ENCODE peak calls at places on chromosome 21, in eight cellular contexts. C is activated CD8-positive, alpha-beta T cell treated with anti-CD3 and anti-CD28 coated beads for 36 hours; W is T follicular helper cell; L is epithelial cell of esophagus; U is HEK293T; K is NCI-H1092; G is iPS-NIHi11; S is activated CD8-positive, alpha-beta memory T cell treated with anti-CD3 and anti-CD28 coated beads, Interleukin-2, amount 50 U/mL, for 48 hours. J is an unnamed sample.

GRCh38 chr21:42518216-42518615 is 4.6 kb downstream of the SLC37A1 start:
- DNase-seq in C (no peak), W (no peak), L (peak), U (no peak), K (no peak), G (no peak), S (no peak), J (no peak)

GRCh38 chr21:45390831-45391742 is 13.9 kb upstream of the COL18A1 start:
- DNase-seq in C (no peak), W (no peak), L (no peak), U (no peak), K (no peak), G (no peak), S (no peak), J (no peak)

GRCh38 chr21:41156128-41156527 is 11.8 kb upstream of the BACE2 start:
- DNase-seq in C (no peak), W (no peak), L (no peak), U (no peak), K (no peak), G (no peak), S (no peak), J (no peak)

GRCh38 chr21:34812510-34813265 is 143.9 kb downstream of the CLIC6 start:
- DNase-seq in C (no peak), W (no peak), L (peak), U (peak), K (no peak), G (no peak), S (no peak), J (no peak)

GRCh38 chr21:45069085-45069484 is 5.3 kb upstream of the ADARB1 start:
- DNase-seq in C (no peak), W (no peak), L (no peak), U (no peak), K (no peak), G (no peak), S (no peak), J (no peak)

GRCh38 chr21:14952916-14953315 is 111.9 kb downstream of the NRIP1 start:
- DNase-seq in C (no peak), W (no peak), L (no peak), U (no peak), K (no peak), G (no peak), S (no peak), J (no peak)

GRCh38 chr21:32212116-32212515 is 66.7 kb downstream of the MIS18A start:
- DNase-seq in C (no peak), W (no peak), L (no peak), U (no peak), K (no peak), G (no peak), S (no peak), J (no peak)

GRCh38 chr21:42527127-42527488 is 13.5 kb downstream of the SLC37A1 start:
- DNase-seq in C (no peak), W (no peak), L (no peak), U (no peak), K (no peak), G (no peak), S (no peak), J (no peak)

GRCh38 chr21:44778499-44778911 is 23.1 kb downstream of the UBE2G2 start:
- DNase-seq in C (no peak), W (no peak), L (no peak), U (no peak), K (no peak), G (no peak), S (no peak), J (no peak)

GRCh38 chr21:46021978-46022544 is 40.5 kb downstream of the COL6A1 start:
- DNase-seq in C (no peak), W (no peak), L (no peak), U (no peak), K (no peak), G (no peak), S (peak), J (no peak)

GRCh38 chr21:26776320-26777021 is 68.7 kb downstream of the ADAMTS1 start:
- DNase-seq in C (no peak), W (no peak), L (peak), U (no peak), K (no peak), G (no peak), S (no peak), J (no peak)

GRCh38 chr21:40793057-40793456 is 53.9 kb downstream of the DSCAM start:
- DNase-seq in C (no peak), W (no peak), L (no peak), U (no peak), K (peak), G (no peak), S (no peak), J (no peak)

GRCh38 chr21:21828130-21828529 is 829.9 kb downstream of the NCAM2 start:
- DNase-seq in C (no peak), W (no peak), L (no peak), U (no peak), K (no peak), G (no peak), S (no peak), J (no peak)

GRCh38 chr21:31514598-31514997 is 144.9 kb upstream of the SOD1 start:
- DNase-seq in C (no peak), W (no peak), L (no peak), U (peak), K (no peak), G (peak), S (no peak), J (peak)

GRCh38 chr21:43696214-43696613 is 22.7 kb upstream of the PDXK start:
- DNase-seq in C (no peak), W (no peak), L (no peak), U (no peak), K (no peak), G (no peak), S (no peak), J (no peak)

GRCh38 chr21:33308586-33309490 is 15.9 kb upstream of the IFNAR1 start:
- DNase-seq in C (no peak), W (peak), L (peak), U (no peak), K (peak), G (no peak), S (no peak), J (no peak)

GRCh38 chr21:28865488-28866186 is 127.0 kb downstream of the LTN1 start:
- DNase-seq in C (no peak), W (no peak), L (peak), U (no peak), K (no peak), G (no peak), S (no peak), J (no peak)

GRCh38 chr21:35779690-35780570 is 280.4 kb downstream of the SETD4 start:
- DNase-seq in C (no peak), W (no peak), L (peak), U (no peak), K (no peak), G (no peak), S (no peak), J (no peak)

GRCh38 chr21:31184462-31184861 is 146.2 kb upstream of the KRTAP19-8 start:
- DNase-seq in C (peak), W (peak), L (no peak), U (no peak), K (no peak), G (no peak), S (peak), J (no peak)

GRCh38 chr21:45914321-45914845 is 67.2 kb upstream of the COL6A1 start:
- DNase-seq in C (no peak), W (no peak), L (no peak), U (no peak), K (no peak), G (no peak), S (no peak), J (no peak)

GRCh38 chr21:34576043-34576466 is 38.9 kb downstream of the RCAN1 start:
- DNase-seq in C (no peak), W (no peak), L (peak), U (no peak), K (no peak), G (no peak), S (no peak), J (no peak)

GRCh38 chr21:43739648-43740435 is 20.9 kb downstream of the PDXK start:
- DNase-seq in C (no peak), W (no peak), L (no peak), U (no peak), K (no peak), G (peak), S (no peak), J (no peak)

GRCh38 chr21:32346951-32347350 is 45.9 kb downstream of the URB1 start:
- DNase-seq in C (no peak), W (no peak), L (no peak), U (no peak), K (no peak), G (no peak), S (peak), J (no peak)

GRCh38 chr21:45130324-45130774 is 56.0 kb downstream of the ADARB1 start:
- DNase-seq in C (no peak), W (no peak), L (peak), U (no peak), K (no peak), G (no peak), S (no peak), J (no peak)

GRCh38 chr21:35921471-35921870 is 138.9 kb downstream of the SETD4 start:
- DNase-seq in C (no peak), W (no peak), L (no peak), U (no peak), K (no peak), G (no peak), S (no peak), J (no peak)

GRCh38 chr21:25453524-25453923 is 153.8 kb downstream of the MRPL39 start:
- DNase-seq in C (no peak), W (no peak), L (no peak), U (no peak), K (no peak), G (no peak), S (no peak), J (no peak)

GRCh38 chr21:44838038-44838895 is 20.4 kb upstream of the SUMO3 start:
- DNase-seq in C (no peak), W (no peak), L (no peak), U (no peak), K (no peak), G (no peak), S (no peak), J (no peak)

GRCh38 chr21:41973427-41973831 is 19.6 kb upstream of the C2CD2 start:
- DNase-seq in C (no peak), W (no peak), L (peak), U (no peak), K (no peak), G (no peak), S (no peak), J (no peak)

GRCh38 chr21:44933199-44933937 is 6.5 kb upstream of the SLX9 start:
- DNase-seq in C (no peak), W (no peak), L (no peak), U (no peak), K (no peak), G (no peak), S (no peak), J (no peak)

GRCh38 chr21:33025471-33026298 is at the start of gene OLIG2:
- DNase-seq in C (peak), W (no peak), L (no peak), U (peak), K (no peak), G (peak), S (peak), J (peak)

GRCh38 chr21:41024341-41025056 is 143.5 kb upstream of the BACE2 start:
- DNase-seq in C (no peak), W (no peak), L (no peak), U (no peak), K (peak), G (no peak), S (no peak), J (no peak)

GRCh38 chr21:25402134-25402957 is 204.9 kb downstream of the MRPL39 start:
- DNase-seq in C (peak), W (no peak), L (no peak), U (no peak), K (no peak), G (no peak), S (no peak), J (no peak)